ENCODE peak calls at places on chromosomes 3 and 15, in six cellular contexts. R is colonic mucosa, A is OCI-LY7, C is fibroblast of lung, Q is NB4, P is RWPE1. H is an unnamed sample.

GRCh38 chr3:21795152-21795837 is 44.3 kb upstream of the ZNF385D start:
- DNase-seq in Q (no peak), R (no peak), P (no peak), C (no peak), A (no peak), H (no peak)

GRCh38 chr3:154161806-154162205 is 40.6 kb downstream of the ARHGEF26 start:
- DNase-seq in P (no peak), A (no peak), C (peak), Q (no peak), R (no peak), H (no peak)

GRCh38 chr15:73691398-73691797 is 7.2 kb downstream of the CD276 start:
- DNase-seq in P (peak), R (peak), Q (peak), C (peak), A (no peak), H (no peak)

GRCh38 chr3:134406331-134407246 is 32.3 kb upstream of the AMOTL2 start:
- DNase-seq in C (peak), P (no peak), A (no peak), Q (no peak), R (peak), H (no peak)

GRCh38 chr15:63539517-63539916 is 35.1 kb downstream of the USP3 start:
- DNase-seq in P (no peak), R (peak), C (no peak), A (no peak), Q (peak), H (no peak)

GRCh38 chr3:76941376-76941775 is 98.5 kb upstream of the ROBO2 start:
- DNase-seq in A (no peak), R (no peak), Q (no peak), C (no peak), P (peak), H (no peak)

GRCh38 chr15:51755790-51756189 is 4.4 kb downstream of the TMOD2 start:
- DNase-seq in Q (peak), C (no peak), R (no peak), A (no peak), P (no peak), H (no peak)

GRCh38 chr3:123769360-123769743 is 114.8 kb downstream of the MYLK start:
- DNase-seq in C (no peak), P (no peak), R (peak), A (no peak), Q (no peak), H (no peak)

GRCh38 chr15:90174140-90174891 is 26.8 kb upstream of the SEMA4B start:
- DNase-seq in A (no peak), R (peak), P (no peak), C (peak), Q (no peak), H (no peak)

GRCh38 chr3:107344722-107345121 is 32.5 kb upstream of the CCDC54 start:
- DNase-seq in A (no peak), R (no peak), P (no peak), C (peak), Q (no peak), H (no peak)

GRCh38 chr3:46231323-46231722 is 10.9 kb upstream of the CCR3 start:
- DNase-seq in R (no peak), Q (no peak), A (no peak), C (no peak), P (no peak), H (no peak)

GRCh38 chr3:13846716-13847570 is 32.9 kb downstream of the WNT7A start:
- DNase-seq in A (no peak), C (no peak), R (no peak), Q (no peak), P (no peak), H (no peak)

GRCh38 chr3:128969993-128970740 is 23.7 kb downstream of the CFAP92 start:
- DNase-seq in P (peak), Q (peak), A (peak), R (peak), C (peak), H (peak)

GRCh38 chr3:77186728-77187127 is 146.8 kb downstream of the ROBO2 start:
- DNase-seq in Q (no peak), C (no peak), P (peak), R (no peak), A (no peak), H (no peak)

GRCh38 chr15:80010131-80010673 is 39.2 kb upstream of the BCL2A1 start:
- DNase-seq in Q (no peak), C (peak), A (no peak), R (no peak), P (peak), H (no peak)

GRCh38 chr15:34729056-34729455 is 25.7 kb downstream of the GJD2 start:
- DNase-seq in C (no peak), A (no peak), Q (no peak), P (no peak), R (no peak), H (no peak)

GRCh38 chr3:140470962-140471361 is 206.9 kb upstream of the TRIM42 start:
- DNase-seq in A (no peak), Q (no peak), C (peak), P (no peak), R (no peak), H (no peak)

GRCh38 chr3:172040078-172040975 is 949 bp downstream of the FNDC3B start:
- DNase-seq in Q (peak), P (peak), R (peak), C (peak), A (peak), H (peak)

GRCh38 chr3:63565220-63565619 is 87.3 kb upstream of the SNTN start:
- DNase-seq in Q (no peak), P (no peak), A (no peak), R (no peak), C (no peak), H (no peak)

GRCh38 chr3:43132883-43133743 is 27.2 kb upstream of the POMGNT2 start:
- DNase-seq in C (no peak), A (no peak), P (no peak), Q (no peak), R (no peak), H (no peak)

GRCh38 chr15:79339588-79340314 is 28.8 kb downstream of the TMED3 start:
- DNase-seq in P (peak), A (peak), C (peak), Q (peak), R (no peak), H (peak)

GRCh38 chr3:134666885-134667284 is 16.1 kb upstream of the KY start:
- DNase-seq in P (no peak), Q (no peak), C (no peak), R (no peak), A (no peak), H (no peak)

GRCh38 chr3:81579744-81580143 is 181.7 kb downstream of the GBE1 start:
- DNase-seq in A (no peak), Q (no peak), R (no peak), P (no peak), C (no peak), H (no peak)

GRCh38 chr3:19347701-19348100 is 199.4 kb downstream of the KCNH8 start:
- DNase-seq in R (no peak), C (no peak), Q (no peak), A (peak), P (no peak), H (no peak)

GRCh38 chr15:100738614-100739013 is 136.2 kb downstream of the ASB7 start:
- DNase-seq in R (no peak), P (no peak), C (no peak), Q (no peak), A (no peak), H (no peak)

GRCh38 chr3:1017879-1018278 is 74.9 kb upstream of the CNTN6 start:
- DNase-seq in A (no peak), R (no peak), P (no peak), Q (no peak), C (no peak), H (no peak)

GRCh38 chr3:165133188-165133899 is 55.0 kb upstream of the SI start:
- DNase-seq in R (no peak), A (no peak), Q (no peak), C (no peak), P (no peak), H (peak)

GRCh38 chr15:98131924-98132323 is 171.4 kb downstream of the ARRDC4 start:
- DNase-seq in A (no peak), C (no peak), Q (no peak), P (no peak), R (no peak), H (no peak)

GRCh38 chr3:194075802-194076460 is 60.0 kb upstream of the HES1 start:
- DNase-seq in Q (no peak), C (no peak), R (no peak), P (no peak), A (no peak), H (no peak)

DNA sequence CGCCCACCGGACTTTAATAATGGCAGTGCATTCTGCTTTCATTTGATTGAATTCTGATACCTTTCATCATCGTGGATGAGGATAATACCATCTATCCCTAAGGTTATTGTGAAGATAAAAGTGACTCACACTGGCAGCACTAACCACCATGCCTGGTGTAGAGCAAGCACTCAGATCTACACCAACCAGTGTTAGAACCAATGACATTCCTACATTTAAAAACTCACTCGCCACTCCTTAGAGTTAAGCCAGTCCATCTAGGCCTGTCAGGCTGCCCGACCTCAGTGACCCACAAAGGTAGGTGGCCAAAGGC is 42.8 kb upstream of the TOPAZ1 start:
- DNase-seq in C (no peak), Q (no peak), R (no peak), P (no peak), A (no peak), H (no peak)
- TF ChIP-seq CTCF in C (no peak), Q (no peak), R (no peak), P (no peak), A (peak), H (no peak)

GRCh38 chr3:28334552-28334951 is 14.0 kb upstream of the ZCWPW2 start:
- DNase-seq in R (no peak), P (no peak), Q (no peak), C (no peak), A (no peak), H (no peak)
- TF ChIP-seq CTCF in R (no peak), P (peak), Q (no peak), C (no peak), A (peak), H (peak)

GRCh38 chr3:198080521-198081384 is 120.7 kb downstream of the LMLN start:
- DNase-seq in P (peak), A (peak), R (peak), Q (peak), C (peak), H (peak)

GRCh38 chr3:198079771-198080520 is 119.9 kb downstream of the LMLN start:
- DNase-seq in P (peak), R (peak), Q (peak), C (peak), A (peak), H (peak)

GRCh38 chr3:198076722-198077308 is 116.8 kb downstream of the LMLN start:
- DNase-seq in C (no peak), R (no peak), A (no peak), Q (no peak), P (no peak), H (no peak)

DNA sequence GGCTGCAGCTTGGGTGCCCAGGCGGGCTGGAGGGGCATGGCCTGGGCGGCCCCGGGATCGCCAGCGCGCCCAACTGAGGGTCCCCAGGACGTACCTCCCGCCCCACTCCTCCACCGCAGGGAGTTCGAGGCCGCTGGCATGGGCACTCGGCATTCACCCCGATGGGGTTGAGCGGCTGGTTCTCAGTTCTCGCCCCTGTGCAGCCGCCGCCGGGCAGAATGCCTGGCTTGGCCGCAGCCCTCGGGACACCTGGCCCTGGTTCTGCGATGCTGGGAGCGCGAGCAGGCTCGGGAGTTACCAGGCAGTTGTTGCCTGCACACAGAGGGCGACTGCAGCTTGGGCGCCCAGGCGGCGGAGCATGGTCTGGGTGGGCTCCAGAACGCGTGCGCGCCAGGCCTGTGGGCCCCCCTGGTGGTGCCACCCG is 121.4 kb downstream of the LMLN start:
- DNase-seq in Q (no peak), P (no peak), A (no peak), C (no peak), R (no peak), H (no peak)
- TF ChIP-seq CTCF in Q (no peak), P (no peak), A (no peak), C (no peak), R (no peak), H (no peak)

GRCh38 chr3:131221731-131222130 is 159.8 kb upstream of the NUDT16 start:
- DNase-seq in C (peak), R (no peak), A (no peak), P (peak), Q (no peak), H (no peak)
- TF ChIP-seq CTCF in C (no peak), R (no peak), A (no peak), P (no peak), Q (no peak), H (no peak)

DNA sequence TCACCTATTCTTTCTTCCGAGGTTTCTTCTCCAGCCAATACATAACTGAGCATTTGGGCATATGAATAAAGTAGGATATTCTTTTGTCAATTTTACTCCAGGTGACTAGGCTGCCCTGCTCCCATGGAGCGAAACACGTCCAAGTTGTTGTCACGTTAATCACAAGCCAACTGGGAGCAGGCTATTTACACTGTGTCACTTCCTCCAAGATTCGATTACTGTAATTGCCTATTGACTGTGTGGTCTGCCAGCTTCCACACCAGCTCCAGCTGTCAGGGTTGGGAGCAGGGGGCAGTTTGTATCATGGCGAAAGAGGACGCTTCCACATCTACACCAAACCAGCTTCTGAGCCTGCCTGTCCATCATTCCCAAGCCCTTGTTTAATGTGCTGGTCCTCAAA is 89.2 kb upstream of the RORA start:
- DNase-seq in A (no peak), Q (no peak), P (no peak), C (no peak), R (no peak), H (no peak)
- TF ChIP-seq CTCF in A (no peak), Q (no peak), P (no peak), C (no peak), R (no peak), H (no peak)